ENCODE peak calls at places on chromosomes 2 and 18, in four cellular contexts. One of them, this sample, is unnamed. For H3K4me1, the result is how much of the 10 kb centered on the place peaks cover.

GRCh38 chr2:37201766-37202165 is 5.5 kb downstream of the CEBPZOS start:
- ATAC-seq in gastrocnemius medialis: no peak
- ATAC-seq in HCT116: no peak
- ATAC-seq in K562: no peak
- ATAC-seq in this sample: no peak

GRCh38 chr18:22200611-22201225 is 31.3 kb downstream of the GATA6 start:
- ATAC-seq in HCT116: no peak
- ATAC-seq in gastrocnemius medialis: no peak
- ATAC-seq in K562: no peak
- ATAC-seq in this sample: no peak

GRCh38 chr2:74441690-74442482 is at the start of gene RTKN:
- ATAC-seq in HCT116: peak
- ATAC-seq in gastrocnemius medialis: no peak
- ATAC-seq in K562: no peak
- ATAC-seq in this sample: peak

GRCh38 chr2:98768765-98769476 is 38.0 kb upstream of the MGAT4A start:
- ATAC-seq in gastrocnemius medialis: no peak
- ATAC-seq in HCT116: no peak
- ATAC-seq in K562: no peak
- ATAC-seq in this sample: no peak

GRCh38 chr2:136310005-136310495 is 192.1 kb upstream of the CXCR4 start:
- ATAC-seq in HCT116: no peak
- ATAC-seq in K562: no peak
- ATAC-seq in gastrocnemius medialis: no peak
- ATAC-seq in this sample: no peak

GRCh38 chr2:198657520-198658121 is 800.1 kb downstream of the SATB2 start:
- ATAC-seq in gastrocnemius medialis: no peak
- ATAC-seq in HCT116: peak
- ATAC-seq in K562: no peak
- ATAC-seq in this sample: no peak

GRCh38 chr2:162025121-162025911 is 48.7 kb downstream of the DPP4 start:
- ATAC-seq in gastrocnemius medialis: no peak
- ATAC-seq in K562: no peak
- ATAC-seq in HCT116: no peak
- ATAC-seq in this sample: no peak

GRCh38 chr2:73079636-73080035 is 8.1 kb upstream of the SFXN5 start:
- ATAC-seq in K562: no peak
- ATAC-seq in gastrocnemius medialis: no peak
- ATAC-seq in HCT116: no peak
- ATAC-seq in this sample: no peak

GRCh38 chr2:195984951-195985726 is 83.5 kb downstream of the DNAH7 start:
- ATAC-seq in K562: no peak
- ATAC-seq in gastrocnemius medialis: no peak
- ATAC-seq in HCT116: no peak
- ATAC-seq in this sample: no peak

GRCh38 chr2:86286518-86286917 is 50.9 kb downstream of the REEP1 start:
- ATAC-seq in gastrocnemius medialis: no peak
- ATAC-seq in HCT116: no peak
- ATAC-seq in K562: peak
- ATAC-seq in this sample: no peak

GRCh38 chr2:237391140-237391539 is 22.8 kb downstream of the COL6A3 start:
- ATAC-seq in K562: no peak
- ATAC-seq in gastrocnemius medialis: no peak
- ATAC-seq in HCT116: no peak
- ATAC-seq in this sample: no peak

GRCh38 chr2:42142476-42143184 is 26.5 kb upstream of the EML4 start:
- ATAC-seq in K562: peak
- ATAC-seq in gastrocnemius medialis: no peak
- ATAC-seq in HCT116: no peak
- ATAC-seq in this sample: no peak

GRCh38 chr2:147630585-147630984 is 214.2 kb upstream of the ACVR2A start:
- ATAC-seq in HCT116: no peak
- ATAC-seq in K562: no peak
- ATAC-seq in gastrocnemius medialis: no peak
- ATAC-seq in this sample: no peak

GRCh38 chr2:47119001-47119400 is 36.1 kb downstream of the STPG4 start:
- ATAC-seq in gastrocnemius medialis: no peak
- ATAC-seq in HCT116: no peak
- ATAC-seq in K562: no peak
- ATAC-seq in this sample: no peak

GRCh38 chr2:10964076-10964812 is 52.5 kb downstream of the KCNF1 start:
- ATAC-seq in K562: no peak
- ATAC-seq in gastrocnemius medialis: no peak
- ATAC-seq in HCT116: no peak
- ATAC-seq in this sample: peak

GRCh38 chr2:168596881-168597280 is 140.8 kb downstream of the CERS6 start:
- ATAC-seq in K562: no peak
- ATAC-seq in gastrocnemius medialis: no peak
- ATAC-seq in HCT116: peak
- ATAC-seq in this sample: no peak

GRCh38 chr2:42795871-42796301 is 3.5 kb upstream of the HAAO start:
- ATAC-seq in K562: no peak
- ATAC-seq in HCT116: no peak
- ATAC-seq in gastrocnemius medialis: no peak
- ATAC-seq in this sample: no peak

GRCh38 chr2:20551231-20551944 is 99.5 kb downstream of the HS1BP3 start:
- ATAC-seq in HCT116: no peak
- ATAC-seq in gastrocnemius medialis: peak
- ATAC-seq in K562: no peak
- ATAC-seq in this sample: no peak

GRCh38 chr2:233168919-233169318 is 82.6 kb upstream of the ATG16L1 start:
- ATAC-seq in HCT116: no peak
- ATAC-seq in K562: no peak
- ATAC-seq in gastrocnemius medialis: no peak
- ATAC-seq in this sample: no peak

GRCh38 chr18:58020567-58021107 is 23.4 kb upstream of the NEDD4L start:
- ATAC-seq in K562: no peak
- ATAC-seq in HCT116: no peak
- ATAC-seq in gastrocnemius medialis: no peak
- ATAC-seq in this sample: no peak

GRCh38 chr2:22360735-22361374 is 1024.1 kb upstream of the KLHL29 start:
- ATAC-seq in K562: no peak
- ATAC-seq in HCT116: no peak
- ATAC-seq in gastrocnemius medialis: no peak
- ATAC-seq in this sample: no peak

GRCh38 chr2:209307161-209308001 is 116.5 kb upstream of the MAP2 start:
- ATAC-seq in gastrocnemius medialis: no peak
- ATAC-seq in HCT116: no peak
- ATAC-seq in K562: no peak
- ATAC-seq in this sample: no peak

GRCh38 chr18:55510809-55511208 is 77.2 kb downstream of the TCF4 start:
- ATAC-seq in HCT116: no peak
- ATAC-seq in K562: no peak
- ATAC-seq in gastrocnemius medialis: peak
- ATAC-seq in this sample: peak

GRCh38 chr2:135733045-135733444 is 8.6 kb upstream of the UBXN4 start:
- ATAC-seq in HCT116: no peak
- ATAC-seq in K562: peak
- ATAC-seq in gastrocnemius medialis: no peak
- ATAC-seq in this sample: no peak

GRCh38 chr18:9849407-9849961 is 36.3 kb upstream of the TXNDC2 start:
- ATAC-seq in K562: peak
- ATAC-seq in HCT116: no peak
- ATAC-seq in gastrocnemius medialis: peak
- ATAC-seq in this sample: peak

GRCh38 chr2:238129166-238130010 is 9.1 kb upstream of the KLHL30 start:
- ATAC-seq in gastrocnemius medialis: no peak
- ATAC-seq in HCT116: no peak
- ATAC-seq in K562: no peak
- ATAC-seq in this sample: no peak

GRCh38 chr2:208373460-208374089 is 33.0 kb upstream of the PTH2R start:
- ATAC-seq in HCT116: peak
- ATAC-seq in gastrocnemius medialis: no peak
- ATAC-seq in K562: peak
- ATAC-seq in this sample: peak

GRCh38 chr2:143151111-143151752 is 22.0 kb downstream of the ARHGAP15 start:
- ATAC-seq in gastrocnemius medialis: no peak
- ATAC-seq in HCT116: no peak
- ATAC-seq in K562: no peak
- ATAC-seq in this sample: no peak

GRCh38 chr2:203569677-203570316 is 34.7 kb upstream of the RAPH1 start:
- ATAC-seq in gastrocnemius medialis: no peak
- ATAC-seq in HCT116: no peak
- ATAC-seq in K562: no peak
- ATAC-seq in this sample: no peak

GRCh38 chr18:49025767-49026500 is 75.2 kb upstream of the SMAD7 start:
- ATAC-seq in K562: no peak
- ATAC-seq in HCT116: no peak
- ATAC-seq in gastrocnemius medialis: no peak
- ATAC-seq in this sample: no peak

GRCh38 chr18:52340466-52341378 is 725 bp downstream of the DCC start:
- ATAC-seq in gastrocnemius medialis: no peak
- ATAC-seq in K562: no peak
- ATAC-seq in HCT116: no peak
- ATAC-seq in this sample: no peak

GRCh38 chr2:158456309-158457066 is at the start of the genes CCDC148 and PKP4:
- ATAC-seq in gastrocnemius medialis: peak
- ATAC-seq in K562: peak
- ATAC-seq in HCT116: peak
- ATAC-seq in this sample: peak
- TF ChIP-seq POLR2A in gastrocnemius medialis: peak
- TF ChIP-seq POLR2A in K562: no peak
- TF ChIP-seq POLR2A in HCT116: no peak
- TF ChIP-seq POLR2A in this sample: peak

GRCh38 chr18:60888225-60888624 is 445.0 kb upstream of the CDH20 start:
- ATAC-seq in HCT116: no peak
- ATAC-seq in K562: no peak
- ATAC-seq in gastrocnemius medialis: no peak
- ATAC-seq in this sample: no peak
- H3K4me1 ChIP-seq in HCT116: under half
- H3K4me1 ChIP-seq in K562: under half
- H3K4me1 ChIP-seq in gastrocnemius medialis: under half
- H3K4me1 ChIP-seq in this sample: under half

DNA sequence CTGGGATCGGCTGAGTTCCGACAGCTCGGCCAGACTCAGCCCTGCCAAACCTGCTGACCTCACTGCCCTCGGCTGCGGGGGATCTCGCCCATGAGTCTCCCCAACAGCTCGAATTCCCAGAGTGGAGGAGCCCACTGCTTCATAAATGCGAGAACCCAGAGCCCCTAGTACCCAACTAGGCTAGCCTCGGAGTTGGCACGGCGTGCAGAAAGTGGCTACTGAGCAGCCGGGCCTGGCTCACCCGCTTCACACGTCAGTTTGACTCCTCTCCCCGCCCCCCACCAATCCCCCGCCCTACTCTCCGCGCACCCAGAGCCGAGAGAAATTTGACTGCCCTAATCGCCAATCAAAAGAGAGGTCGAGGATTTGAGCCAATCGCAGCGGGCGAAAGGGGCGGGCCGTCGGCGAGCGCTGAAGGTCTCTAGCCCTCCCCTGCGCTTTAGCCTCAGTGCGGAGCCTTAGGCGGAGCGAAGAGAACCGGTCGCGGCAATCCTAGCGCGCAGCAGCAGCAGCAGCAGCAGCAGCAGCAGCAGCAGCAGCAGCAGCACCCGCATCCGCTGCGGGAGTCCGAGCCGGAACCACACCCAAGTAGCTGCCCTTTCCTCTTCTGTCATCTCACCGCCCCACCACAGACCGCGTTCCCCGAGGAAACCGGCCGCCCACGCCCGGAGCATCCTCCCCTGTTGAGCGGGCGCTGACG is at the start of gene GLS:
- ATAC-seq in HCT116: peak
- ATAC-seq in gastrocnemius medialis: peak
- ATAC-seq in K562: peak
- ATAC-seq in this sample: peak
- TF ChIP-seq POLR2A in HCT116: peak
- TF ChIP-seq POLR2A in gastrocnemius medialis: peak
- TF ChIP-seq POLR2A in K562: peak
- TF ChIP-seq POLR2A in this sample: peak

GRCh38 chr18:40121001-40121400 is 1834.0 kb upstream of the PIK3C3 start:
- ATAC-seq in HCT116: no peak
- ATAC-seq in gastrocnemius medialis: no peak
- ATAC-seq in K562: no peak
- ATAC-seq in this sample: no peak

DNA sequence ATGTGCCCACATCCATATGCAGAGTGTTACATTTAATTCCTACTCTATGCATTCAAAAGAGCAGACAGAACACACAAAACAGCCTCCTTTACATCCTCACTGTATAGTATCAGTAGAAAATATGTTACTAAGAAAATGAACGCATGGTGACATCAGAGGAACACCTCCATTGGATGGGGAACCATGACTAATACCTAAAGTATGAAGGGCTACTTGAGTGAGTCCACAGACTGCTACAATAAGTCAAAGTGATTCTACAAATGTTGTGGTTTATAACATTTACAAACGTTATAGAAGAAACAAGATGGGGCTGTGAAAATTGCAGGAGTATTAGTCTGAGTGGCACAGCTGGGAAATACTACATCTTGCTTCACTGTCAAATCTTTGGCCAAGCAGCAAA is 1830.9 kb upstream of the PIK3C3 start:
- ATAC-seq in gastrocnemius medialis: no peak
- ATAC-seq in HCT116: no peak
- ATAC-seq in K562: no peak
- ATAC-seq in this sample: no peak
- H3K4me1 ChIP-seq in gastrocnemius medialis: under half
- H3K4me1 ChIP-seq in HCT116: under half
- H3K4me1 ChIP-seq in K562: under half
- H3K4me1 ChIP-seq in this sample: under half

GRCh38 chr2:109680523-109681297 is 66.5 kb downstream of the SOWAHC start:
- ATAC-seq in K562: no peak
- ATAC-seq in gastrocnemius medialis: no peak
- ATAC-seq in HCT116: no peak
- ATAC-seq in this sample: no peak
- TF ChIP-seq POLR2A in K562: no peak
- TF ChIP-seq POLR2A in gastrocnemius medialis: no peak
- TF ChIP-seq POLR2A in HCT116: no peak
- TF ChIP-seq POLR2A in this sample: no peak

GRCh38 chr2:65357959-65358294 is 74.5 kb downstream of the SPRED2 start:
- ATAC-seq in K562: no peak
- ATAC-seq in gastrocnemius medialis: no peak
- ATAC-seq in HCT116: no peak
- ATAC-seq in this sample: no peak
- H3K4me1 ChIP-seq in K562: under half
- H3K4me1 ChIP-seq in gastrocnemius medialis: under half
- H3K4me1 ChIP-seq in HCT116: half or more
- H3K4me1 ChIP-seq in this sample: under half